ENCODE peak calls at places on chromosomes 13 and 19, in seven cellular contexts. O, J, H, Z, K, V and N are unnamed samples.
A peak's percentile ranks its signal among the peaks of the same experiment; 100 is the strongest.

GRCh38 chr13:52925221-52925620 is 76.8 kb upstream of the PCDH8 start:
- DNase-seq in O (no peak), J (no peak), H (no peak), Z (no peak), K (no peak), V (no peak), N (no peak)

GRCh38 chr19:308471-309205 is 17.4 kb upstream of the PLPP2 start:
- DNase-seq in O (no peak), J (no peak), H (no peak), Z (no peak), K (no peak), V (no peak), N (no peak)

GRCh38 chr13:78176880-78177279 is 258.2 kb upstream of the EDNRB start:
- DNase-seq in O (no peak), J (no peak), H (no peak), Z (no peak), K (no peak), V (no peak), N (no peak)

GRCh38 chr19:16945762-16946465 is 57.1 kb downstream of the F2RL3 start:
- DNase-seq in O (no peak), J (no peak), H (no peak), Z (no peak), K (no peak), V (no peak), N (no peak)

GRCh38 chr19:45075215-45076028 is 856 bp downstream of the ZNF296 start:
- DNase-seq in O (no peak), J (peak; percentile 88), H (peak; percentile 83), Z (peak; percentile 83), K (no peak), V (peak; percentile 92), N (peak; percentile 78)

GRCh38 chr13:65584126-65584525 is 1646.0 kb downstream of the PCDH9 start:
- DNase-seq in O (no peak), J (peak; percentile 46), H (no peak), Z (no peak), K (no peak), V (no peak), N (no peak)

GRCh38 chr13:20182231-20182846 is 10.4 kb downstream of the GJB2 start:
- DNase-seq in O (peak; percentile 50), J (peak; percentile 79), H (no peak), Z (peak; percentile 53), K (no peak), V (no peak), N (no peak)

GRCh38 chr19:39588066-39588465 is 14.3 kb upstream of the LGALS13 start:
- DNase-seq in O (no peak), J (no peak), H (no peak), Z (no peak), K (no peak), V (no peak), N (no peak)

GRCh38 chr13:85261757-85262346 is 537.4 kb downstream of the SLITRK6 start:
- DNase-seq in O (no peak), J (peak; percentile 11), H (no peak), Z (no peak), K (no peak), V (no peak), N (no peak)

GRCh38 chr19:13985771-13986347 is 20.3 kb downstream of the RFX1 start:
- DNase-seq in O (no peak), J (peak; percentile 56), H (no peak), Z (no peak), K (no peak), V (no peak), N (no peak)

GRCh38 chr13:25864116-25864515 is 187.7 kb downstream of the SHISA2 start:
- DNase-seq in O (no peak), J (no peak), H (no peak), Z (no peak), K (no peak), V (no peak), N (no peak)

GRCh38 chr19:52286256-52286655 is 10.7 kb upstream of the ZNF480 start:
- DNase-seq in O (no peak), J (no peak), H (no peak), Z (no peak), K (no peak), V (no peak), N (no peak)

GRCh38 chr19:19321143-19321577 is 531 bp downstream of the MAU2 start:
- DNase-seq in O (no peak), J (peak; percentile 73), H (no peak), Z (peak; percentile 65), K (no peak), V (peak; percentile 19), N (no peak)

GRCh38 chr13:67935655-67936054 is 705.5 kb upstream of the PCDH9 start:
- DNase-seq in O (no peak), J (no peak), H (no peak), Z (no peak), K (no peak), V (no peak), N (no peak)

GRCh38 chr13:36297600-36298338 is at the start of gene CCDC169:
- DNase-seq in O (no peak), J (peak; percentile 96), H (peak; percentile 68), Z (peak; percentile 76), K (peak; percentile 83), V (peak; percentile 73), N (peak; percentile 93)
- TF ChIP-seq POLR2AphosphoS5 in O (no peak), J (peak; percentile 94), H (peak; percentile 76), Z (peak; percentile 56), K (peak; percentile 98), V (peak; percentile 9), N (peak; percentile 90)

DNA sequence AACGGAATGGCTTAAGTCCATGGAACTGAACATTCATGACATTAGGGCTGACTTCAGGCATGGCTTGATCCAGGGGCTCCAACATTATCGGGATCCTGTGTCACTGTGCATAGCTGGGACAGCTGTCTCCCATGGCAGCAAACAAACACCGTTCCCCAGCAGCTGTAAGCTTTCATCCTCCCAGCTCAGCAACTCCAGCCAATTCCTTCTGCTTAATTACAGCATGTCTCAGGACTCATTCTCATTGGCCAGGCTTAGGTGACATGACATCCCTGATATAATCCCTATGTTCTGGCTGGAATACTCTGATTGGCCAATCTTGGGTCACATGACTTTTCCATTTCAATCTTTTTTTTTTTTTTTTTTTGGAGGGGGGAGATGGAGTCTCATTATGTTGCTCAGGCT is 10.9 kb upstream of the TLE5 start:
- DNase-seq in O (no peak), J (peak; percentile 53), H (no peak), Z (peak; percentile 90), K (no peak), V (peak; percentile 48), N (peak; percentile 85)
- TF ChIP-seq CTCF in O (no peak), J (no peak), H (no peak), Z (no peak), K (no peak), V (no peak), N (no peak)

GRCh38 chr13:80437212-80437611 is 96.3 kb upstream of the SPRY2 start:
- DNase-seq in O (no peak), J (no peak), H (no peak), Z (no peak), K (no peak), V (no peak), N (no peak)

GRCh38 chr13:80442613-80443012 is 101.7 kb upstream of the SPRY2 start:
- DNase-seq in O (no peak), J (no peak), H (no peak), Z (no peak), K (no peak), V (no peak), N (no peak)

GRCh38 chr13:80441968-80442367 is 101.0 kb upstream of the SPRY2 start:
- DNase-seq in O (no peak), J (no peak), H (no peak), Z (no peak), K (no peak), V (no peak), N (no peak)

GRCh38 chr13:80438521-80438920 is 97.6 kb upstream of the SPRY2 start:
- DNase-seq in O (no peak), J (no peak), H (no peak), Z (no peak), K (no peak), V (no peak), N (no peak)

GRCh38 chr13:80436571-80437169 is 95.7 kb upstream of the SPRY2 start:
- DNase-seq in O (no peak), J (no peak), H (no peak), Z (no peak), K (no peak), V (no peak), N (peak; percentile 72)
- TF ChIP-seq POLR2AphosphoS5 in O (no peak), J (no peak), H (no peak), Z (no peak), K (no peak), V (no peak), N (peak; percentile 46)

GRCh38 chr19:4913996-4914735 is 4.9 kb downstream of the UHRF1 start:
- DNase-seq in O (no peak), J (no peak), H (no peak), Z (no peak), K (no peak), V (peak; percentile 17), N (no peak)

GRCh38 chr19:4911786-4912672 is 2.7 kb downstream of the UHRF1 start:
- DNase-seq in O (peak; percentile 89), J (peak; percentile 77), H (no peak), Z (peak; percentile 53), K (peak; percentile 49), V (peak; percentile 64), N (peak; percentile 75)

GRCh38 chr19:4914736-4915501 is 5.6 kb downstream of the UHRF1 start:
- DNase-seq in O (no peak), J (no peak), H (no peak), Z (peak; percentile 69), K (no peak), V (peak; percentile 89), N (no peak)

GRCh38 chr19:4911314-4911713 is 2.0 kb downstream of the UHRF1 start:
- DNase-seq in O (no peak), J (no peak), H (no peak), Z (no peak), K (no peak), V (no peak), N (no peak)

DNA sequence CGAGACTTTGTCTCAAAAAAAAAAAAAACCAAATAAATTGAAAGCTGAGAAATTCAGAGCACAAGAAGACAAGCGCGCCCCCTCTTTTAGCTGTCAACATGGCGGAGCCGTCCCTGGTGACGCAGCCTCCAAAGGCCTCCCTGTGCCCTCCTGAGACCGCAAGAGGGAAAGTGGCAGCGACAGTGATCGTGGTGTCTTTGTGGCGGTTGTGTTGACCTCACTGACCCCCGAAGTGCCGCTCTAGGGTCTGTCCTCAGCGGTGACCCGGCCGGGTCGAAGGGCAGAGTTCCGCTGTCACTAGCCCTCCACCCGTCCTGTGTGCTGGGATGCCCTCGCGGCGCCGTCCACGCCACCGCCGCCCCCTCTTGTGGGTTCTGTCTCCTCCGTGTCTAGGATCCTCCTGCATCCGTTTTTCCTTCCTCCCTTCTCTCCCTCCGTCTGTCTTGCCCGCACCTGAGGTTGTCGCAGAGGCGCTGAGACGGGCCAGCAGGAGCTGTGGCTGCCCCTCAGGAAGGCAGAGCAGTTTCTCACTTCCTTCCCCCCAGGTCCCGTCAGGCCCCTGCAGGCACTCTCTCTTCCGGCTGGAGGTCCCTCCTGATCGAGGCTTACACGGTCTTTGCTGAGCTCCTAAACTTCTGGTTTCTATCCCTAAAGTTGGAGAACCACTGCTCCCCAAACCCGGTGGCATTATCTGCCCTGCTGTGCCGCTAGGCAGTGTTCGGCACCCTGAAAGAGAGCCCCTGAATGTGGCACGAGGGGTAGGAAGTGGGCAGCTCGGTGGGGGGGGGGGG is 7.2 kb downstream of the UHRF1 start:
- DNase-seq in O (no peak), J (no peak), H (no peak), Z (no peak), K (no peak), V (peak; percentile 22), N (no peak)
- TF ChIP-seq CTCF in O (no peak), J (no peak), H (no peak), Z (no peak), K (no peak), V (no peak), N (no peak)